ENCODE peak calls at places on chromosomes 4 and X, in five cellular contexts. O is transverse colon, M is A673, J is lung, X is NT2/D1. V is an unnamed sample. For H3K36me3, the result is how much of the 10 kb centered on the place peaks cover.

GRCh38 chrX:118521435-118521834 is 25.8 kb downstream of the DOCK11 start:
- DNase-seq in O (no peak), M (no peak), J (no peak), X (no peak), V (no peak)

GRCh38 chrX:129599996-129600395 is 54.8 kb downstream of the APLN start:
- DNase-seq in O (no peak), M (no peak), J (no peak), X (no peak), V (no peak)

GRCh38 chr4:30256105-30256828 is 463.9 kb upstream of the PCDH7 start:
- DNase-seq in O (no peak), M (peak), J (no peak), X (no peak), V (peak)

GRCh38 chr4:31246856-31247255 is 526.7 kb downstream of the PCDH7 start:
- DNase-seq in O (no peak), M (no peak), J (no peak), X (no peak), V (no peak)

GRCh38 chrX:68183612-68184214 is 249.6 kb downstream of the OPHN1 start:
- DNase-seq in O (no peak), M (peak), J (no peak), X (peak), V (peak)

GRCh38 chr4:136056748-136057147 is 1475.5 kb downstream of the PCDH18 start:
- DNase-seq in O (no peak), M (no peak), J (no peak), X (no peak), V (no peak)

GRCh38 chr4:1683903-1684755 is at the start of gene FAM53A:
- DNase-seq in O (peak), M (peak), J (peak), X (peak), V (peak)

GRCh38 chr4:85127653-85128052 is 161.2 kb upstream of the WDFY3 start:
- DNase-seq in O (no peak), M (peak), J (no peak), X (no peak), V (peak)

GRCh38 chr4:144507309-144508101 is 138.5 kb upstream of the HHIP start:
- DNase-seq in O (no peak), M (no peak), J (no peak), X (no peak), V (no peak)

GRCh38 chrX:2898861-2899512 is 30.2 kb downstream of the ARSD start:
- DNase-seq in O (peak), M (no peak), J (no peak), X (no peak), V (no peak)

GRCh38 chrX:50088645-50089044 is 112.2 kb downstream of the AKAP4 start:
- DNase-seq in O (no peak), M (no peak), J (peak), X (no peak), V (no peak)

GRCh38 chrX:24842486-24842885 is 148.8 kb downstream of the POLA1 start:
- DNase-seq in O (no peak), M (peak), J (no peak), X (no peak), V (no peak)

GRCh38 chrX:39627257-39627656 is 470.5 kb downstream of the BCOR start:
- DNase-seq in O (no peak), M (no peak), J (no peak), X (no peak), V (no peak)

GRCh38 chr4:82043809-82044137 is 330.0 kb downstream of the HNRNPD start:
- DNase-seq in O (no peak), M (no peak), J (no peak), X (no peak), V (no peak)

GRCh38 chr4:183876268-183876934 is 28.7 kb upstream of the STOX2 start:
- DNase-seq in O (peak), M (peak), J (peak), X (no peak), V (peak)

GRCh38 chr4:123977623-123978022 is 581.0 kb downstream of the SPRY1 start:
- DNase-seq in O (no peak), M (peak), J (no peak), X (no peak), V (no peak)

GRCh38 chr4:113636877-113637276 is 124.7 kb downstream of the CAMK2D start:
- DNase-seq in O (no peak), M (no peak), J (no peak), X (no peak), V (peak)

DNA sequence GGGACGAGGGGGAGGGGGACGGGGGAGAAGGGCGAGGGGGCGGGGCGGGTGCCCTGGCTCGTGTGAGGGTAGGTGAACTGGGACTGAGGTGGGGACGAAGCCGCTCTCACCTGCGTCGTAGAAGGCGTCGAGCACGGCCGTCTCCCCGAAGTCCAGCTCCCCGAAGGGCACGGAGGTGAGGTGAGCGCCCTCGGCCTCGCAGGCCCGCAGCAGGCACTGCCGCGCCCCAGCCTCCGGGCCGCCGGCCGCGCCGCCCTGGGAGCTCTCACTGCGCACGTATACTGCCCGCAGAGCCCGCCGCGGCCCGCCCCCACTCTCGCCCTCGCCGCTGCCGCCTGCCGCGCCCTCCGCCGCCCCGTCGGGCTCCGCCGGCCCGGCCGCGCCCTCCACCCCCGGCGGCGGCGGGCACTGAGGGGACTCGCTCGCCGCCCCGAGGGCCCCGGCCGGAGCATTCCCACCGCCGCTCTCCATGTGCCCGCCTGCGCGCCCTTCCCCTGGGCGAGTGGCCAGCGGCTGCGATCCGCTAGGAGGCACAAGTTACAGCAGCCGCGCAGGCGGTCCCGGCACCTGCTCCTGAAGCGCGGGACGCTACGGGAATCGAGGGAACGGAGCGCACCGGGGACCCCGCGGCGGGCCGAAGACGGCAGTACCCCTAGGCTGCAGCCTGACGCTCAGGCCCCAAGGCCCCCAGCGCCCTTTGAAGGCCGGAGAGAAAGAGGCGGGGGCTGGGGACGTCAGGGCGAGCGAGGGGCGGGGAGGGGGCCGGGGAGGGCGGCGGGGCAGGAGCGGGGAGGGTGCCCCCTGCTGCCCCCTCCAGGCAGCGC is at the start of gene MAP3K15:
- DNase-seq in O (peak), M (peak), J (peak), X (peak), V (peak)
- H3K4me3 ChIP-seq in O (peak), M (peak), J (peak), X (peak), V (peak)

GRCh38 chr4:10079951-10080873 is 36.4 kb downstream of the WDR1 start:
- DNase-seq in O (no peak), M (no peak), J (no peak), X (no peak), V (no peak)
- H3K36me3 ChIP-seq in O (under half), M (under half), J (under half), X (half or more), V (half or more)

GRCh38 chrX:137549846-137550534 is 15.9 kb upstream of the ZIC3 start:
- DNase-seq in O (no peak), M (no peak), J (no peak), X (no peak), V (no peak)
- H3K4me3 ChIP-seq in O (no peak), M (peak), J (no peak), X (peak), V (no peak)

GRCh38 chr4:75655562-75655961 is 17.6 kb downstream of the G3BP2 start:
- DNase-seq in O (no peak), M (no peak), J (no peak), X (no peak), V (no peak)
- H3K36me3 ChIP-seq in O (under half), M (under half), J (under half), X (half or more), V (half or more)

DNA sequence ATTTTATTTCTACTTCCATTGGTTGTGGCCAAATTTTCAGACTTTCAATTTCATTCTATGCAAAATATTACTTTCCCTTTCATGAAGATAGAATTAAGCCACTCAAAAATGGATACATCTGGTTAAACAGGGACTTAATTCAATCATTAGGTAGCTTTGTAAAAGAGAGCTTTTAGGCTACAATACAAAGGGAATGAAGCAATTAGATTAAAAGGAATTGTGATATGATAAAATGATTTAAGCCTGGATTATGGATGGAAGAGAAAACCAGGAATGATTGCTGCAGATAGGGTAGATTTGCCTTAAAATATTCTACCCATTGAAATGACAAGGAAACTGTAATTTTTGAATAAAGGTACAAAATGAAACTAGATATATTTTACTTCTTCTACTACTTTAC is 134.6 kb upstream of the PDHA2 start:
- DNase-seq in O (no peak), M (no peak), J (no peak), X (no peak), V (no peak)
- H3K4me3 ChIP-seq in O (no peak), M (no peak), J (no peak), X (no peak), V (no peak)

GRCh38 chrX:47227334-47227583 is 5.5 kb upstream of the USP11 start:
- DNase-seq in O (no peak), M (no peak), J (no peak), X (no peak), V (no peak)

GRCh38 chrX:47229427-47229826 is 3.4 kb upstream of the USP11 start:
- DNase-seq in O (no peak), M (no peak), J (no peak), X (no peak), V (no peak)

GRCh38 chrX:47226531-47227333 is 6.1 kb upstream of the USP11 start:
- DNase-seq in O (no peak), M (no peak), J (no peak), X (no peak), V (no peak)

GRCh38 chrX:47230136-47230868 is 2.5 kb upstream of the USP11 start:
- DNase-seq in O (no peak), M (no peak), J (no peak), X (no peak), V (no peak)

GRCh38 chrX:47228550-47229270 is 4.1 kb upstream of the USP11 start:
- DNase-seq in O (no peak), M (no peak), J (no peak), X (no peak), V (no peak)
- H3K36me3 ChIP-seq in O (under half), M (half or more), J (under half), X (half or more), V (under half)

DNA sequence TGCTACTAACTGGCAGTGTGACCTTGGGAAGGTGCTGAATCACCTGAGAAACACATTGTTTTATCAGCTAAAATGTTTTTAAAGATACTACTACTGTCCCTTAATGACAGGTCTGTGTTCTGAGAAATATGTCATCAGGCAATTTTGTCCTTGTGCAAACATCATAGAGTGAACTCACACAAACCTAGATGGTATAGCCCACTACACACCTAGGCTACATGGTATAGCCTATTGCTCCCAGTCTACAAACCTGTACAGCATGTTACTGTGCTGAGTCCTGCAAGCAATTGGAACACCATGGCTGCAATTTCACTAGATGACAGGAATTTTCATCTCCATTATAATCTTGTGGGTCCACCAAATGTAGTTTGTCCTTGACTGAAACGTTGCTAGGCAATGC is 101.3 kb upstream of the GUCY1A1 start:
- DNase-seq in O (no peak), M (no peak), J (no peak), X (no peak), V (no peak)
- H3K4me3 ChIP-seq in O (no peak), M (no peak), J (no peak), X (no peak), V (no peak)

GRCh38 chrX:47210661-47211425 is 7.6 kb upstream of the CDK16 start:
- DNase-seq in O (no peak), M (no peak), J (no peak), X (no peak), V (no peak)
- H3K36me3 ChIP-seq in O (under half), M (half or more), J (under half), X (half or more), V (under half)